ENCODE peak calls at places on chromosomes 3 and 15, in ten cellular contexts. X is hypothalamus, E is stomach, L is anterior cingulate cortex, W is AG08396, K is SW480, S is pulmonary artery endothelial cell, U is adipocyte, C is GM13976, J is WERI-Rb-1. V is an unnamed sample.

GRCh38 chr3:35641920-35642532 is 2.7 kb downstream of the ARPP21 start:
- DNase-seq in K (no peak), J (no peak), X (no peak), S (no peak), L (no peak), C (no peak), W (no peak), E (no peak), U (no peak), V (no peak)

GRCh38 chr3:42665050-42665878 is 11.8 kb downstream of the ZBTB47 start:
- DNase-seq in C (peak), L (no peak), S (no peak), E (no peak), W (peak), J (no peak), X (no peak), K (no peak), U (no peak), V (no peak)

GRCh38 chr15:64544450-64544849 is 84.1 kb downstream of the ZNF609 start:
- DNase-seq in U (no peak), L (no peak), W (no peak), S (no peak), E (no peak), C (no peak), K (no peak), X (no peak), J (no peak), V (no peak)

GRCh38 chr3:191627064-191627463 is 166.1 kb downstream of the PYDC2 start:
- DNase-seq in L (peak), W (no peak), X (peak), S (no peak), J (no peak), K (no peak), U (no peak), E (no peak), C (no peak), V (no peak)

GRCh38 chr3:150080058-150080730 is 109.5 kb upstream of the PFN2 start:
- DNase-seq in S (no peak), K (no peak), X (no peak), U (peak), J (no peak), L (no peak), E (no peak), C (no peak), W (no peak), V (no peak)

GRCh38 chr3:124177070-124177469 is 185.1 kb upstream of the ROPN1 start:
- DNase-seq in S (no peak), U (no peak), J (no peak), E (no peak), K (no peak), L (no peak), X (no peak), W (no peak), C (no peak), V (no peak)

GRCh38 chr3:112032377-112032776 is 2.2 kb upstream of the TMPRSS7 start:
- DNase-seq in E (no peak), C (no peak), K (no peak), L (no peak), J (no peak), X (no peak), S (no peak), W (no peak), U (no peak), V (no peak)

GRCh38 chr15:57436166-57436565 is 59.9 kb downstream of the CGNL1 start:
- DNase-seq in U (no peak), C (no peak), X (no peak), S (no peak), W (no peak), E (no peak), J (peak), K (no peak), L (no peak), V (no peak)

GRCh38 chr3:30687930-30688570 is 81.6 kb downstream of the TGFBR2 start:
- DNase-seq in X (no peak), S (no peak), L (no peak), J (no peak), C (no peak), U (no peak), E (no peak), W (no peak), K (no peak), V (no peak)

GRCh38 chr3:146817705-146818104 is 212.6 kb upstream of the PLSCR5 start:
- DNase-seq in C (no peak), X (no peak), L (no peak), S (peak), E (no peak), K (peak), J (peak), W (no peak), U (peak), V (no peak)

GRCh38 chr3:152159328-152159727 is 109.4 kb upstream of the MBNL1 start:
- DNase-seq in K (no peak), U (peak), S (no peak), L (no peak), E (no peak), C (no peak), W (peak), J (no peak), X (no peak), V (no peak)

GRCh38 chr15:63250312-63250965 is 27.0 kb upstream of the APH1B start:
- DNase-seq in J (no peak), E (no peak), L (no peak), W (peak), U (peak), X (no peak), S (no peak), C (no peak), K (no peak), V (no peak)

GRCh38 chr3:120153294-120153693 is 59.0 kb upstream of the GSK3B start:
- DNase-seq in L (no peak), S (peak), J (no peak), K (no peak), X (no peak), W (peak), U (peak), C (no peak), E (no peak), V (no peak)

GRCh38 chr3:187713504-187713903 is 11.1 kb upstream of the RTP2 start:
- DNase-seq in K (peak), L (no peak), E (no peak), W (no peak), U (peak), S (no peak), C (no peak), J (no peak), X (no peak), V (no peak)

GRCh38 chr3:52798376-52798977 is 3.9 kb downstream of the ITIH3 start:
- DNase-seq in U (no peak), C (no peak), E (no peak), W (no peak), X (no peak), S (no peak), J (no peak), L (no peak), K (no peak), V (no peak)

GRCh38 chr15:67076147-67076843 is 10.9 kb downstream of the SMAD3 start:
- DNase-seq in W (peak), L (no peak), E (peak), S (peak), X (no peak), K (no peak), J (no peak), C (peak), U (no peak), V (no peak)

GRCh38 chr3:25508901-25509300 is 80.8 kb downstream of the RARB start:
- DNase-seq in E (no peak), J (no peak), U (peak), S (peak), K (peak), X (no peak), C (no peak), W (no peak), L (no peak), V (no peak)

GRCh38 chr3:156252656-156253055 is 132.3 kb downstream of the KCNAB1 start:
- DNase-seq in J (peak), S (no peak), K (no peak), L (no peak), X (no peak), W (no peak), U (no peak), E (no peak), C (no peak), V (no peak)

GRCh38 chr15:39235084-39235795 is 345.6 kb upstream of the THBS1 start:
- DNase-seq in W (no peak), X (no peak), J (no peak), E (no peak), L (no peak), S (no peak), K (no peak), C (no peak), U (peak), V (no peak)

GRCh38 chr15:73704869-73705645 is 20.9 kb downstream of the CD276 start:
- DNase-seq in W (peak), J (peak), X (peak), S (no peak), C (peak), U (peak), L (peak), K (peak), E (peak), V (peak)

GRCh38 chr3:19103510-19103909 is 44.8 kb upstream of the KCNH8 start:
- DNase-seq in X (no peak), S (no peak), E (no peak), U (no peak), L (no peak), J (no peak), C (no peak), W (no peak), K (no peak), V (no peak)

GRCh38 chr3:133494469-133494868 is 79.0 kb upstream of the CDV3 start:
- DNase-seq in W (no peak), X (no peak), L (no peak), J (peak), E (no peak), C (no peak), K (no peak), S (no peak), U (no peak), V (no peak)

V was measured in T-cell.